ENCODE peak calls at places on chromosomes 4 and X, in eight cellular contexts. N, E, J, X, K, D, V and Y are unnamed samples.

GRCh38 chrX:154409222-154409871 is at the start of gene DNASE1L1:
- DNase-seq in N (no peak), E (no peak), J (no peak), X (peak), K (peak), D (no peak), V (no peak), Y (peak)

GRCh38 chr4:43999669-44000068 is 448.9 kb downstream of the KCTD8 start:
- DNase-seq in N (no peak), E (no peak), J (no peak), X (no peak), K (no peak), D (no peak), V (no peak), Y (no peak)

GRCh38 chr4:109803924-109804571 is 2.2 kb upstream of the CFI start:
- DNase-seq in N (no peak), E (no peak), J (no peak), X (peak), K (peak), D (no peak), V (peak), Y (peak)

GRCh38 chrX:21176927-21177571 is 197.2 kb upstream of the CNKSR2 start:
- DNase-seq in N (no peak), E (no peak), J (no peak), X (no peak), K (no peak), D (no peak), V (no peak), Y (no peak)

GRCh38 chrX:153319295-153319694 is 2.3 kb downstream of the PNMA6F start:
- DNase-seq in N (no peak), E (no peak), J (no peak), X (no peak), K (no peak), D (no peak), V (no peak), Y (no peak)

GRCh38 chr4:100170986-100171385 is 19.3 kb downstream of the DDIT4L start:
- DNase-seq in N (no peak), E (no peak), J (no peak), X (no peak), K (no peak), D (no peak), V (no peak), Y (no peak)

GRCh38 chr4:177446571-177446970 is 4.3 kb upstream of the AGA start:
- DNase-seq in N (no peak), E (no peak), J (no peak), X (no peak), K (no peak), D (no peak), V (no peak), Y (peak)

GRCh38 chr4:1200425-1201035 is 28.1 kb upstream of the SPON2 start:
- DNase-seq in N (no peak), E (no peak), J (no peak), X (peak), K (no peak), D (no peak), V (peak), Y (peak)

GRCh38 chr4:182449960-182450359 is 206.8 kb downstream of the TENM3 start:
- DNase-seq in N (no peak), E (no peak), J (no peak), X (no peak), K (no peak), D (no peak), V (no peak), Y (no peak)

GRCh38 chrX:130079824-130080406 is 30.4 kb downstream of the ELF4 start:
- DNase-seq in N (peak), E (no peak), J (peak), X (peak), K (peak), D (peak), V (peak), Y (peak)

GRCh38 chr4:52376107-52376704 is 282.9 kb downstream of the USP46 start:
- DNase-seq in N (peak), E (no peak), J (no peak), X (peak), K (peak), D (no peak), V (peak), Y (peak)

GRCh38 chrX:134734343-134735001 is 76.2 kb upstream of the PLAC1 start:
- DNase-seq in N (no peak), E (no peak), J (no peak), X (peak), K (peak), D (no peak), V (peak), Y (no peak)

GRCh38 chr4:152190907-152191306 is 345.0 kb downstream of the FBXW7 start:
- DNase-seq in N (no peak), E (no peak), J (no peak), X (no peak), K (no peak), D (no peak), V (no peak), Y (no peak)

GRCh38 chr4:120481711-120482110 is 415.1 kb upstream of the MAD2L1 start:
- DNase-seq in N (no peak), E (no peak), J (no peak), X (no peak), K (no peak), D (no peak), V (no peak), Y (no peak)

GRCh38 chr4:81682492-81682891 is 210.8 kb upstream of the RASGEF1B start:
- DNase-seq in N (no peak), E (no peak), J (no peak), X (no peak), K (no peak), D (no peak), V (no peak), Y (no peak)

GRCh38 chrX:81261576-81261975 is 59.7 kb downstream of the SH3BGRL start:
- DNase-seq in N (no peak), E (no peak), J (no peak), X (peak), K (no peak), D (no peak), V (no peak), Y (peak)

GRCh38 chr4:128766781-128767180 is 42.7 kb upstream of the JADE1 start:
- DNase-seq in N (no peak), E (no peak), J (no peak), X (no peak), K (no peak), D (no peak), V (no peak), Y (no peak)

GRCh38 chr4:58649236-58649635 is 1539.1 kb upstream of the IGFBP7 start:
- DNase-seq in N (no peak), E (no peak), J (no peak), X (no peak), K (no peak), D (no peak), V (no peak), Y (no peak)

GRCh38 chrX:46922601-46923000 is 10.4 kb downstream of the JADE3 start:
- DNase-seq in N (no peak), E (no peak), J (no peak), X (no peak), K (no peak), D (no peak), V (no peak), Y (no peak)

GRCh38 chr4:96170198-96170597 is 330.3 kb downstream of the PDHA2 start:
- DNase-seq in N (no peak), E (no peak), J (no peak), X (no peak), K (no peak), D (no peak), V (peak), Y (no peak)

GRCh38 chr4:141352775-141353544 is 132.3 kb downstream of the ZNF330 start:
- DNase-seq in N (no peak), E (no peak), J (no peak), X (peak), K (no peak), D (no peak), V (no peak), Y (peak)

GRCh38 chrX:13689519-13690211 is 737 bp downstream of the RAB9A start:
- DNase-seq in N (no peak), E (no peak), J (no peak), X (peak), K (no peak), D (no peak), V (no peak), Y (peak)